ENCODE peak calls at places on chromosomes 11 and 22, in four cellular contexts. C, L, O and W are unnamed samples.
A peak's percentile ranks its signal among the peaks of the same experiment; 100 is the strongest.

GRCh38 chr11:46127150-46127638 is 5.9 kb upstream of the PHF21A start:
- DNase-seq in C (no peak), L (peak; percentile 24), O (no peak), W (peak; percentile 85)

GRCh38 chr11:79265756-79266322 is 175.0 kb downstream of the TENM4 start:
- DNase-seq in C (no peak), L (no peak), O (no peak), W (peak; percentile 81)

GRCh38 chr11:71154406-71154805 is 98.0 kb downstream of the SHANK2 start:
- DNase-seq in C (peak; percentile 21), L (no peak), O (no peak), W (no peak)

GRCh38 chr11:92276773-92277172 is 52.2 kb downstream of the FAT3 start:
- DNase-seq in C (no peak), L (no peak), O (peak; percentile 13), W (peak; percentile 70)

GRCh38 chr11:116641561-116642045 is 131.2 kb downstream of the BUD13 start:
- DNase-seq in C (no peak), L (peak; percentile 25), O (no peak), W (peak; percentile 34)

GRCh38 chr11:66045177-66045639 is 3.8 kb downstream of the GAL3ST3 start:
- DNase-seq in C (peak; percentile 85), L (peak; percentile 70), O (no peak), W (peak; percentile 83)

GRCh38 chr11:131759140-131759539 is 388.7 kb downstream of the NTM start:
- DNase-seq in C (no peak), L (no peak), O (no peak), W (no peak)

GRCh38 chr11:130434521-130435223 is 6.3 kb upstream of the ADAMTS8 start:
- DNase-seq in C (peak; percentile 73), L (peak; percentile 79), O (no peak), W (peak; percentile 89)

GRCh38 chr11:27618591-27618990 is 81.7 kb downstream of the BDNF start:
- DNase-seq in C (no peak), L (no peak), O (no peak), W (no peak)

GRCh38 chr11:8025123-8025522 is 38.0 kb downstream of the EIF3F start:
- DNase-seq in C (no peak), L (no peak), O (no peak), W (no peak)

GRCh38 chr22:32325416-32325801 is 32.3 kb upstream of the RFPL3 start:
- DNase-seq in C (no peak), L (no peak), O (no peak), W (peak; percentile 17)

GRCh38 chr11:116851631-116852030 is 14.2 kb upstream of the APOA1 start:
- DNase-seq in C (no peak), L (no peak), O (no peak), W (no peak)

GRCh38 chr22:38286915-38287669 is 14.3 kb upstream of the TMEM184B start:
- DNase-seq in C (no peak), L (no peak), O (no peak), W (no peak)

GRCh38 chr11:63609536-63609935 is 4.7 kb downstream of the PLAAT3 start:
- DNase-seq in C (peak; percentile 48), L (peak; percentile 48), O (no peak), W (no peak)

GRCh38 chr11:88183233-88183632 is 8.0 kb upstream of the RAB38 start:
- DNase-seq in C (no peak), L (no peak), O (no peak), W (no peak)

GRCh38 chr11:84854498-84854880 is 772.7 kb downstream of the DLG2 start:
- DNase-seq in C (no peak), L (no peak), O (no peak), W (no peak)

GRCh38 chr11:30706276-30706675 is 120.1 kb upstream of the MPPED2 start:
- DNase-seq in C (no peak), L (no peak), O (no peak), W (no peak)

GRCh38 chr11:124876818-124877630 is 11.8 kb downstream of the ROBO3 start:
- DNase-seq in C (no peak), L (no peak), O (no peak), W (no peak)

GRCh38 chr11:79419120-79419519 is 21.7 kb downstream of the TENM4 start:
- DNase-seq in C (no peak), L (no peak), O (no peak), W (no peak)

GRCh38 chr11:57320719-57321387 is 3.9 kb downstream of the TNKS1BP1 start:
- DNase-seq in C (no peak), L (no peak), O (no peak), W (no peak)

GRCh38 chr11:90243534-90243933 is 20.7 kb upstream of the CHORDC1 start:
- DNase-seq in C (no peak), L (no peak), O (no peak), W (no peak)

GRCh38 chr11:107457205-107457557 is 444 bp downstream of the CWF19L2 start:
- DNase-seq in C (no peak), L (no peak), O (no peak), W (no peak)

GRCh38 chr11:965206-965775 is 39.6 kb downstream of the AP2A2 start:
- DNase-seq in C (no peak), L (no peak), O (no peak), W (no peak)

GRCh38 chr11:16173798-16174197 is 182.5 kb downstream of the SOX6 start:
- DNase-seq in C (no peak), L (no peak), O (no peak), W (no peak)

GRCh38 chr22:23226497-23226850 is 46.2 kb downstream of the BCR start:
- DNase-seq in C (no peak), L (no peak), O (no peak), W (no peak)

GRCh38 chr11:75537740-75538139 is 12.0 kb upstream of the GDPD5 start:
- DNase-seq in C (no peak), L (no peak), O (no peak), W (no peak)

GRCh38 chr11:119028346-119029068 is 2.2 kb downstream of the SLC37A4 start:
- DNase-seq in C (no peak), L (no peak), O (no peak), W (no peak)

GRCh38 chr11:6022954-6023353 is 7.6 kb downstream of the OR56A1 start:
- DNase-seq in C (no peak), L (no peak), O (no peak), W (peak; percentile 65)

GRCh38 chr11:95647355-95647754 is 142.2 kb downstream of the FAM76B start:
- DNase-seq in C (no peak), L (no peak), O (no peak), W (peak; percentile 44)

GRCh38 chr11:70159612-70160570 is 43.2 kb upstream of the FADD start:
- DNase-seq in C (peak; percentile 83), L (no peak), O (no peak), W (peak; percentile 21)

GRCh38 chr11:131656179-131656838 is 285.9 kb downstream of the NTM start:
- DNase-seq in C (no peak), L (no peak), O (no peak), W (no peak)

GRCh38 chr11:64745219-64745522 is 1.2 kb upstream of the RASGRP2 start:
- DNase-seq in C (peak; percentile 89), L (peak; percentile 90), O (no peak), W (no peak)

GRCh38 chr11:123363556-123363955 is 66.5 kb upstream of the GRAMD1B start:
- DNase-seq in C (no peak), L (peak; percentile 32), O (no peak), W (no peak)

GRCh38 chr11:1121343-1122331 is 36.1 kb upstream of the MUC5AC start:
- DNase-seq in C (peak; percentile 50), L (no peak), O (no peak), W (no peak)

GRCh38 chr22:27558658-27559371 is 242.7 kb downstream of the MN1 start:
- DNase-seq in C (no peak), L (no peak), O (no peak), W (no peak)

GRCh38 chr11:2881076-2881973 is 4.2 kb downstream of the CDKN1C start:
- DNase-seq in C (no peak), L (no peak), O (no peak), W (no peak)

GRCh38 chr11:2883717-2884423 is 1.7 kb downstream of the CDKN1C start:
- DNase-seq in C (no peak), L (peak; percentile 60), O (no peak), W (peak; percentile 67)

GRCh38 chr11:2884424-2884815 is 1.2 kb downstream of the CDKN1C start:
- DNase-seq in C (peak; percentile 82), L (peak; percentile 69), O (no peak), W (peak; percentile 61)

GRCh38 chr11:2881974-2882362 is 3.6 kb downstream of the CDKN1C start:
- DNase-seq in C (no peak), L (no peak), O (no peak), W (peak; percentile 23)

GRCh38 chr11:2882681-2883110 is 2.9 kb downstream of the CDKN1C start:
- DNase-seq in C (no peak), L (no peak), O (no peak), W (no peak)
- H3K4me3 ChIP-seq in C (peak overlapping the region; percentile 75), L (peak overlapping the region; percentile 71), O (no peak overlapping the region), W (no peak overlapping the region)

GRCh38 chr11:61580292-61580888 is 486 bp downstream of the SYT7 start:
- DNase-seq in C (no peak), L (no peak), O (no peak), W (no peak)

GRCh38 chr11:61581931-61582330 is 1.1 kb upstream of the SYT7 start:
- DNase-seq in C (no peak), L (no peak), O (no peak), W (no peak)

GRCh38 chr11:61578819-61579218 is 2.1 kb downstream of the SYT7 start:
- DNase-seq in C (no peak), L (no peak), O (no peak), W (no peak)

GRCh38 chr11:61579398-61580291 is 1.2 kb downstream of the SYT7 start:
- DNase-seq in C (no peak), L (no peak), O (no peak), W (no peak)

GRCh38 chr11:61581030-61581928 is at the start of gene SYT7:
- DNase-seq in C (peak; percentile 96), L (peak; percentile 96), O (peak; percentile 96), W (peak; percentile 99)
- TF ChIP-seq CTCF in C (no peak), L (peak; percentile 8), O (no peak), W (no peak)

GRCh38 chr22:49824185-49824925 is 3.3 kb downstream of the BRD1 start:
- DNase-seq in C (no peak), L (no peak), O (no peak), W (no peak)

GRCh38 chr22:49825944-49826602 is 1.6 kb downstream of the BRD1 start:
- DNase-seq in C (no peak), L (no peak), O (no peak), W (peak; percentile 47)

GRCh38 chr22:49826603-49827306 is 918 bp downstream of the BRD1 start:
- DNase-seq in C (no peak), L (peak; percentile 62), O (no peak), W (peak; percentile 41)

GRCh38 chr22:49824936-49825335 is 2.7 kb downstream of the BRD1 start:
- DNase-seq in C (no peak), L (no peak), O (no peak), W (no peak)

GRCh38 chr22:49825436-49825835 is 2.2 kb downstream of the BRD1 start:
- DNase-seq in C (no peak), L (no peak), O (no peak), W (peak; percentile 21)
- H3K4me3 ChIP-seq in C (peak overlapping the region; percentile 91), L (peak overlapping the region; percentile 67), O (peak overlapping the region; percentile 80), W (peak overlapping the region; percentile 73)

GRCh38 chr22:50191041-50191740 is 5.5 kb downstream of the TRABD start:
- DNase-seq in C (no peak), L (no peak), O (no peak), W (peak; percentile 32)

GRCh38 chr22:50189184-50189848 is 3.6 kb downstream of the TRABD start:
- DNase-seq in C (no peak), L (peak; percentile 32), O (no peak), W (no peak)

GRCh38 chr22:50192056-50192824 is 6.5 kb downstream of the TRABD start:
- DNase-seq in C (no peak), L (no peak), O (no peak), W (no peak)

GRCh38 chr22:50189849-50190181 is 4.1 kb downstream of the TRABD start:
- DNase-seq in C (no peak), L (no peak), O (no peak), W (no peak)

GRCh38 chr22:50190182-50190951 is 4.7 kb downstream of the TRABD start:
- DNase-seq in C (peak; percentile 88), L (peak; percentile 82), O (no peak), W (peak; percentile 68)
- TF ChIP-seq CTCF in C (no peak), L (peak; percentile 52), O (peak; percentile 24), W (peak; percentile 19)